ENCODE peak calls at places on chromosomes 13 and 19, in four cellular contexts. One of them, this sample, is unnamed.

GRCh38 chr13:46232281-46232680 is 20.6 kb downstream of the LRRC63 start:
- DNase-seq in CD8-positive, alpha-beta T cell: no peak
- DNase-seq in left lung: no peak
- DNase-seq in CD8-positive, alpha-beta memory T cell: no peak
- DNase-seq in this sample: no peak

GRCh38 chr13:50358715-50359367 is 343.6 kb downstream of the KCNRG start:
- DNase-seq in left lung: no peak
- DNase-seq in CD8-positive, alpha-beta T cell: no peak
- DNase-seq in CD8-positive, alpha-beta memory T cell: no peak
- DNase-seq in this sample: no peak

GRCh38 chr13:109369357-109370052 is 416.9 kb downstream of the IRS2 start:
- DNase-seq in CD8-positive, alpha-beta T cell: no peak
- DNase-seq in left lung: no peak
- DNase-seq in CD8-positive, alpha-beta memory T cell: no peak
- DNase-seq in this sample: no peak

GRCh38 chr13:88565566-88565965 is 894.4 kb downstream of the SLITRK5 start:
- DNase-seq in CD8-positive, alpha-beta memory T cell: no peak
- DNase-seq in left lung: no peak
- DNase-seq in CD8-positive, alpha-beta T cell: no peak
- DNase-seq in this sample: no peak

GRCh38 chr19:4045597-4046361 is 20.9 kb downstream of the ZBTB7A start:
- DNase-seq in CD8-positive, alpha-beta T cell: no peak
- DNase-seq in left lung: no peak
- DNase-seq in CD8-positive, alpha-beta memory T cell: no peak
- DNase-seq in this sample: no peak

GRCh38 chr19:13195678-13196077 is 45.5 kb downstream of the IER2 start:
- DNase-seq in left lung: no peak
- DNase-seq in CD8-positive, alpha-beta memory T cell: peak
- DNase-seq in CD8-positive, alpha-beta T cell: peak
- DNase-seq in this sample: no peak

GRCh38 chr13:48144413-48145035 is 49.6 kb upstream of the MED4 start:
- DNase-seq in CD8-positive, alpha-beta T cell: no peak
- DNase-seq in left lung: peak
- DNase-seq in CD8-positive, alpha-beta memory T cell: no peak
- DNase-seq in this sample: no peak

GRCh38 chr13:41613984-41614581 is 156.7 kb downstream of the RGCC start:
- DNase-seq in CD8-positive, alpha-beta memory T cell: no peak
- DNase-seq in CD8-positive, alpha-beta T cell: no peak
- DNase-seq in left lung: peak
- DNase-seq in this sample: no peak

GRCh38 chr19:18438331-18439024 is 545 bp upstream of the ISYNA1 start:
- DNase-seq in CD8-positive, alpha-beta memory T cell: no peak
- DNase-seq in CD8-positive, alpha-beta T cell: no peak
- DNase-seq in left lung: no peak
- DNase-seq in this sample: no peak

GRCh38 chr13:43230989-43231388 is 207.6 kb downstream of the DNAJC15 start:
- DNase-seq in CD8-positive, alpha-beta T cell: no peak
- DNase-seq in left lung: no peak
- DNase-seq in CD8-positive, alpha-beta memory T cell: no peak
- DNase-seq in this sample: no peak

GRCh38 chr13:41064493-41064892 is 3.2 kb downstream of the WBP4 start:
- DNase-seq in CD8-positive, alpha-beta T cell: no peak
- DNase-seq in left lung: no peak
- DNase-seq in CD8-positive, alpha-beta memory T cell: no peak
- DNase-seq in this sample: no peak

GRCh38 chr13:24605923-24606372 is 74.3 kb upstream of the ATP12A start:
- DNase-seq in CD8-positive, alpha-beta memory T cell: no peak
- DNase-seq in CD8-positive, alpha-beta T cell: no peak
- DNase-seq in left lung: no peak
- DNase-seq in this sample: no peak

GRCh38 chr13:44329909-44330545 is 43.6 kb upstream of the SERP2 start:
- DNase-seq in left lung: no peak
- DNase-seq in CD8-positive, alpha-beta memory T cell: no peak
- DNase-seq in CD8-positive, alpha-beta T cell: no peak
- DNase-seq in this sample: no peak

GRCh38 chr19:419721-420515 is 11.0 kb upstream of the C2CD4C start:
- DNase-seq in CD8-positive, alpha-beta memory T cell: no peak
- DNase-seq in left lung: peak
- DNase-seq in CD8-positive, alpha-beta T cell: no peak
- DNase-seq in this sample: no peak

GRCh38 chr13:112737329-112737728 is 47.5 kb downstream of the ATP11A start:
- DNase-seq in CD8-positive, alpha-beta T cell: no peak
- DNase-seq in left lung: no peak
- DNase-seq in CD8-positive, alpha-beta memory T cell: no peak
- DNase-seq in this sample: no peak

GRCh38 chr19:30693179-30693578 is 321.0 kb downstream of the ZNF536 start:
- DNase-seq in CD8-positive, alpha-beta T cell: no peak
- DNase-seq in CD8-positive, alpha-beta memory T cell: no peak
- DNase-seq in left lung: no peak
- DNase-seq in this sample: no peak

GRCh38 chr19:21314676-21315075 is 14.5 kb downstream of the ZNF708 start:
- DNase-seq in CD8-positive, alpha-beta T cell: no peak
- DNase-seq in CD8-positive, alpha-beta memory T cell: no peak
- DNase-seq in left lung: no peak
- DNase-seq in this sample: no peak

GRCh38 chr19:37770985-37771384 is 8.4 kb downstream of the ZNF573 start:
- DNase-seq in CD8-positive, alpha-beta T cell: no peak
- DNase-seq in CD8-positive, alpha-beta memory T cell: no peak
- DNase-seq in left lung: no peak
- DNase-seq in this sample: no peak

GRCh38 chr13:89514534-89515312 is 1832.8 kb upstream of the MIR17HG start:
- DNase-seq in CD8-positive, alpha-beta T cell: no peak
- DNase-seq in left lung: no peak
- DNase-seq in CD8-positive, alpha-beta memory T cell: no peak
- DNase-seq in this sample: no peak

GRCh38 chr19:5224480-5224879 is 116.1 kb downstream of the PTPRS start:
- DNase-seq in CD8-positive, alpha-beta memory T cell: no peak
- DNase-seq in CD8-positive, alpha-beta T cell: no peak
- DNase-seq in left lung: no peak
- DNase-seq in this sample: no peak

GRCh38 chr19:48819366-48819816 is 8.6 kb upstream of the BCAT2 start:
- DNase-seq in CD8-positive, alpha-beta T cell: no peak
- DNase-seq in left lung: peak
- DNase-seq in CD8-positive, alpha-beta memory T cell: no peak
- DNase-seq in this sample: peak

GRCh38 chr19:55209430-55210119 is at the start of gene PTPRH:
- DNase-seq in CD8-positive, alpha-beta T cell: no peak
- DNase-seq in CD8-positive, alpha-beta memory T cell: no peak
- DNase-seq in left lung: no peak
- DNase-seq in this sample: no peak

GRCh38 chr19:52397310-52398090 is at the start of gene ZNF528:
- DNase-seq in left lung: peak
- DNase-seq in CD8-positive, alpha-beta T cell: peak
- DNase-seq in CD8-positive, alpha-beta memory T cell: peak
- DNase-seq in this sample: peak

GRCh38 chr13:113930711-113931637 is 42.9 kb downstream of the C13orf46 start:
- DNase-seq in CD8-positive, alpha-beta memory T cell: peak
- DNase-seq in CD8-positive, alpha-beta T cell: peak
- DNase-seq in left lung: peak
- DNase-seq in this sample: no peak

GRCh38 chr13:26950968-26951367 is 190.4 kb upstream of the GPR12 start:
- DNase-seq in CD8-positive, alpha-beta T cell: no peak
- DNase-seq in left lung: no peak
- DNase-seq in CD8-positive, alpha-beta memory T cell: no peak
- DNase-seq in this sample: no peak

GRCh38 chr13:26950546-26950945 is 190.0 kb upstream of the GPR12 start:
- DNase-seq in CD8-positive, alpha-beta T cell: no peak
- DNase-seq in left lung: no peak
- DNase-seq in CD8-positive, alpha-beta memory T cell: no peak
- DNase-seq in this sample: no peak

GRCh38 chr13:26953273-26953672 is 192.7 kb upstream of the GPR12 start:
- DNase-seq in left lung: no peak
- DNase-seq in CD8-positive, alpha-beta memory T cell: no peak
- DNase-seq in CD8-positive, alpha-beta T cell: no peak
- DNase-seq in this sample: no peak

GRCh38 chr13:26951581-26952177 is 191.1 kb upstream of the GPR12 start:
- DNase-seq in left lung: no peak
- DNase-seq in CD8-positive, alpha-beta memory T cell: no peak
- DNase-seq in CD8-positive, alpha-beta T cell: no peak
- DNase-seq in this sample: no peak

GRCh38 chr13:26952551-26953138 is 192.1 kb upstream of the GPR12 start:
- DNase-seq in CD8-positive, alpha-beta memory T cell: no peak
- DNase-seq in left lung: no peak
- DNase-seq in CD8-positive, alpha-beta T cell: no peak
- DNase-seq in this sample: no peak
- H3K27ac ChIP-seq in CD8-positive, alpha-beta memory T cell: no peak
- H3K27ac ChIP-seq in left lung: no peak
- H3K27ac ChIP-seq in CD8-positive, alpha-beta T cell: no peak
- H3K27ac ChIP-seq in this sample: no peak

GRCh38 chr19:16433986-16434385 is 37.8 kb downstream of the EPS15L1 start:
- DNase-seq in CD8-positive, alpha-beta T cell: no peak
- DNase-seq in left lung: no peak
- DNase-seq in CD8-positive, alpha-beta memory T cell: no peak
- DNase-seq in this sample: no peak

GRCh38 chr19:16436780-16437179 is 35.0 kb downstream of the EPS15L1 start:
- DNase-seq in left lung: no peak
- DNase-seq in CD8-positive, alpha-beta T cell: no peak
- DNase-seq in CD8-positive, alpha-beta memory T cell: no peak
- DNase-seq in this sample: no peak

GRCh38 chr19:16435238-16435911 is 36.4 kb downstream of the EPS15L1 start:
- DNase-seq in CD8-positive, alpha-beta T cell: peak
- DNase-seq in CD8-positive, alpha-beta memory T cell: no peak
- DNase-seq in left lung: peak
- DNase-seq in this sample: peak

GRCh38 chr19:16441661-16442071 is 30.1 kb downstream of the EPS15L1 start:
- DNase-seq in left lung: no peak
- DNase-seq in CD8-positive, alpha-beta T cell: no peak
- DNase-seq in CD8-positive, alpha-beta memory T cell: no peak
- DNase-seq in this sample: no peak

GRCh38 chr19:16435999-16436650 is 35.6 kb downstream of the EPS15L1 start:
- DNase-seq in left lung: no peak
- DNase-seq in CD8-positive, alpha-beta T cell: no peak
- DNase-seq in CD8-positive, alpha-beta memory T cell: no peak
- DNase-seq in this sample: no peak
- H3K27ac ChIP-seq in left lung: peak
- H3K27ac ChIP-seq in CD8-positive, alpha-beta T cell: no peak
- H3K27ac ChIP-seq in CD8-positive, alpha-beta memory T cell: peak
- H3K27ac ChIP-seq in this sample: peak

GRCh38 chr19:7355151-7355845 is 6.6 kb downstream of the ARHGEF18 start:
- DNase-seq in CD8-positive, alpha-beta T cell: no peak
- DNase-seq in CD8-positive, alpha-beta memory T cell: no peak
- DNase-seq in left lung: no peak
- DNase-seq in this sample: no peak
- H3K27ac ChIP-seq in CD8-positive, alpha-beta T cell: no peak
- H3K27ac ChIP-seq in CD8-positive, alpha-beta memory T cell: no peak
- H3K27ac ChIP-seq in left lung: no peak
- H3K27ac ChIP-seq in this sample: no peak

GRCh38 chr13:28558567-28558966 is 63.6 kb upstream of the FLT1 start:
- DNase-seq in CD8-positive, alpha-beta memory T cell: no peak
- DNase-seq in CD8-positive, alpha-beta T cell: no peak
- DNase-seq in left lung: no peak
- DNase-seq in this sample: no peak
- H3K27ac ChIP-seq in CD8-positive, alpha-beta memory T cell: no peak
- H3K27ac ChIP-seq in CD8-positive, alpha-beta T cell: no peak
- H3K27ac ChIP-seq in left lung: no peak
- H3K27ac ChIP-seq in this sample: no peak

DNA sequence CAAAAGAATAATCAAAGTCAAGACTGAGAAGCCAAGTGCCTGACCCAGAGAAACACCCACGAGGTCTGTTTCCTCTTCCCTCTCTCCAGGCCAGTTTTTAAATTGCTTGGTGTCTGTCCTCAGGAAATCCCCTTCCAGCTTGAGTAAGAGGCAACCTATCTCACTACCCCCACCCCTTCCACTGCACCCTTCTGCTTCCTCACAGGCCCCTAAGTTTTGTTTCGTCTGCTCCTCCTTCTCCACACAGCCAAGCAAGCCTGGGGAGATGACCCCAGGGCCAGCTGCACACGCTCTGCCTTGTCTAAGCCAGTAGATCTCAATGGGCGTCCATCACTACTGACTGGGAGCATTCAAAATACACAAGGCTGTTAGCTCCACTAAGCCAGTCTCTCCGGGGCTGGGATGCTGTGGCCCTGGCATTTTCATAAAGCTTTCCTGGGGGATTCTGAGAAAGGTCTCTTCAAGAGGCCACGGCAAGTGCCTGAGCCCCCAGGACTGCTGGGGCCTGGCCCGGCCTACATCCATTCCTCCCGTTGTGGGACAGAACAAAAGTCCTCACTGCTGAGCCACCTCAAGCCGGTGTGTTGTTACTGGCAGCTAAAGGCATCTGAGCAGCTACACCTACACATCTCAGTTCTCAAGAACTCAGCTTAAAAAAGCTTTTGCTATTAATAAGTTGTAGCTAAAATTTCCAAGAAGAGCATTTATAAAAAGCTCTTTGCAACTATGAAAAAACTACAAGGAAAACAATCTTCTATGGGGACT is 14.9 kb upstream of the IL4I1 start:
- DNase-seq in CD8-positive, alpha-beta T cell: no peak
- DNase-seq in CD8-positive, alpha-beta memory T cell: no peak
- DNase-seq in left lung: no peak
- DNase-seq in this sample: no peak
- H3K27ac ChIP-seq in CD8-positive, alpha-beta T cell: no peak
- H3K27ac ChIP-seq in CD8-positive, alpha-beta memory T cell: no peak
- H3K27ac ChIP-seq in left lung: peak
- H3K27ac ChIP-seq in this sample: peak

DNA sequence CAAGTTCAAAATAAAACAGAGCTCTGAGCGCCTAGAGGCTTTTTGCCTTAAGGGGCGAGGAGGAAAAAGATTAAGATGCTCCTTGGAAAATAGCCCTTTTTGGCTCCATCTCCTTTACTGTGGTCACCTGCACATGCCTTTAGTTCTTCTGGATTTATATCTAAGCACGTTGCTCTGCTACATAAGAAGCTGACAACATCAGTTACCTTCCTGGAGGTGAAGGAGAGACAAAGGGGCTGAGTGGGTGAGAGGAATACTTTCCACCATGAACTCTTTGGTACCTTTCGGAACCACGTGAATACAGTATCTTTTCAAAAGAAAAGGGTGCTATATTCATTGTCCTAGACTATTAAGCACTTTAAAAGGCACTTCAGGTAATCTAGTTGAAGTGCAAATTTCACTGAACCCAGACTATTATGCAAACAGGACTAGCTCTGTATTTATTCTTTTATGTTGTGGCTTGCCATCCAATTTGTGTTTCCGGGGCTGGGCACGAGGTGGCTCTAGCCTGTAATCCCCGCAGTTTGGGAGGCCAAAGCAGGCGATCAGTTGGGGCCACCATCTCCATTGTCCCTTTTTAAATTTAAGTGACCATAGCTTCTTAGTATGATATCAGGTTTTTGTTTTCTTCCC is 201.5 kb downstream of the TM9SF2 start:
- DNase-seq in CD8-positive, alpha-beta T cell: no peak
- DNase-seq in CD8-positive, alpha-beta memory T cell: no peak
- DNase-seq in left lung: no peak
- DNase-seq in this sample: no peak
- H3K27ac ChIP-seq in CD8-positive, alpha-beta T cell: no peak
- H3K27ac ChIP-seq in CD8-positive, alpha-beta memory T cell: no peak
- H3K27ac ChIP-seq in left lung: no peak
- H3K27ac ChIP-seq in this sample: no peak

GRCh38 chr19:45322744-45323281 is at the start of gene CKM:
- DNase-seq in CD8-positive, alpha-beta memory T cell: no peak
- DNase-seq in left lung: no peak
- DNase-seq in CD8-positive, alpha-beta T cell: no peak
- DNase-seq in this sample: no peak
- H3K27ac ChIP-seq in CD8-positive, alpha-beta memory T cell: no peak
- H3K27ac ChIP-seq in left lung: no peak
- H3K27ac ChIP-seq in CD8-positive, alpha-beta T cell: no peak
- H3K27ac ChIP-seq in this sample: no peak

This sample was measured in caudate nucleus.